ENCODE peak calls at places on chromosomes 2 and 18, in four cellular contexts. I is HCT116, F is heart right ventricle, A is fibroblast of the aortic adventitia. W is an unnamed sample.
A peak's percentile ranks its signal among the peaks of the same experiment; 100 is the strongest.

GRCh38 chr2:28055325-28055970 is 164.9 kb downstream of the BABAM2 start:
- DNase-seq in I (no peak), F (no peak), A (peak; percentile 30), W (no peak)

GRCh38 chr18:32317651-32318050 is 127.8 kb downstream of the MEP1B start:
- DNase-seq in I (no peak), F (no peak), A (peak; percentile 88), W (no peak)

GRCh38 chr2:203662963-203663362 is 43.5 kb upstream of the CD28 start:
- DNase-seq in I (no peak), F (no peak), A (no peak), W (no peak)

GRCh38 chr2:9205963-9206948 is at the start of gene ASAP2:
- DNase-seq in I (no peak), F (peak; percentile 67), A (peak; percentile 58), W (no peak)

GRCh38 chr2:216683846-216684245 is 11.5 kb downstream of the IGFBP5 start:
- DNase-seq in I (no peak), F (no peak), A (peak; percentile 98), W (peak; percentile 94)

GRCh38 chr2:10654069-10654468 is 35.7 kb downstream of the NOL10 start:
- DNase-seq in I (peak; percentile 76), F (no peak), A (no peak), W (no peak)

GRCh38 chr2:12221583-12221982 is 475.2 kb downstream of the LPIN1 start:
- DNase-seq in I (no peak), F (no peak), A (no peak), W (no peak)

GRCh38 chr18:10320848-10321247 is 133.6 kb upstream of the APCDD1 start:
- DNase-seq in I (no peak), F (no peak), A (peak; percentile 3), W (peak; percentile 37)

GRCh38 chr2:160613466-160614153 is 120.0 kb upstream of the RBMS1 start:
- DNase-seq in I (no peak), F (no peak), A (peak; percentile 77), W (peak; percentile 28)

GRCh38 chr2:8202139-8202538 is 479.7 kb upstream of the ID2 start:
- DNase-seq in I (no peak), F (no peak), A (no peak), W (no peak)

GRCh38 chr2:143732076-143732475 is 602.9 kb downstream of the ARHGAP15 start:
- DNase-seq in I (no peak), F (no peak), A (peak; percentile 5), W (no peak)

GRCh38 chr18:49626842-49627360 is 65.0 kb downstream of the LIPG start:
- DNase-seq in I (no peak), F (no peak), A (no peak), W (no peak)

GRCh38 chr18:59623456-59624383 is 73.5 kb downstream of the CCBE1 start:
- DNase-seq in I (no peak), F (no peak), A (peak; percentile 91), W (no peak)

GRCh38 chr2:134381141-134381540 is 127.3 kb downstream of the MGAT5 start:
- DNase-seq in I (no peak), F (no peak), A (no peak), W (no peak)

GRCh38 chr2:138708682-138709241 is 71.4 kb downstream of the NXPH2 start:
- DNase-seq in I (no peak), F (no peak), A (peak; percentile 49), W (no peak)

GRCh38 chr2:53127061-53127650 is 640.4 kb upstream of the CHAC2 start:
- DNase-seq in I (no peak), F (no peak), A (no peak), W (no peak)

GRCh38 chr18:34650121-34650545 is 60.0 kb upstream of the DTNA start:
- DNase-seq in I (no peak), F (no peak), A (peak; percentile 67), W (peak; percentile 31)
- H3K4me3 ChIP-seq in I (no peak overlapping the region), F (no peak overlapping the region), A (no peak overlapping the region), W (no peak overlapping the region)

DNA sequence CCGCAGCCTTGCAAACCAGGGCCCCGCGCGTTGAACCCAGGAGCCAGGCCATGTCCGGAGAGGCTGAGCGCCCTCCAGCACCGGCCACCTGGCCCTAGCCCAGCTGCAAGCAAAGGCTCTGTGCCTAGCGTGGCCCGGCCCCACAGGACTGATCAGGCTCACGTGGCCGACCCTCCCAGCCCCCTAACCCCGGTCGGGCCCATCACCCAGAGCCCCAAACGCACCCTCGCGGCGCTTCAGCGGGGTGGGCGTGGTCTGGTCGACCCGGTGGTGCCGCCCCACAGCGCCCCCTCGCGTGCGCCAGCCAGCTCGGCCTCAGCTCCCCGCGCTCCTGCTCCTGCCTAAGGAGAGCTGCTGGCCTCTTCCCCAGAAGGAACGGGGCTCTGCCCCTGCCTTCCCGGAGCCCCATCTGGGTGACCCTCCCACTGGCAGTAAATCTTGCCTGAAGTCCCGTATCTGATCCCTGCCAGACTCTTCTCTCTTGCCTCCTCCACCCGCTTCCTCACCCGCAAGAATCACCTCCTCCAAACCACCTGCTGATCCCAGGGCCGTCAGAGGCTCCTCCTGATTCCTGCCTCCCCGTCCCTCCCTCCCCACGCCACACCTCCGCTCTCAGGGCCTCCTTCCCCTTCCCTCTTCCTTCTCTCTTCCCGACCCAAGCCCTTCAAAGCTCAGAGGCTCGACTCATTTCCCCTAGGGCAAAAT is 12.3 kb upstream of the TEX51 start:
- DNase-seq in I (peak; percentile 42), F (peak; percentile 26), A (peak; percentile 23), W (no peak)
- TF ChIP-seq CTCF in I (peak; percentile 94), F (peak; percentile 76), A (peak; percentile 40), W (peak; percentile 45)

GRCh38 chr2:229270551-229271410 is at the start of gene PID1:
- DNase-seq in I (no peak), F (no peak), A (peak; percentile 85), W (no peak)
- H3K4me3 ChIP-seq in I (no peak within 1 kb of the TSS), F (peak within 1 kb of the TSS; percentile 67), A (peak within 1 kb of the TSS; percentile 81), W (peak within 1 kb of the TSS; percentile 60)

DNA sequence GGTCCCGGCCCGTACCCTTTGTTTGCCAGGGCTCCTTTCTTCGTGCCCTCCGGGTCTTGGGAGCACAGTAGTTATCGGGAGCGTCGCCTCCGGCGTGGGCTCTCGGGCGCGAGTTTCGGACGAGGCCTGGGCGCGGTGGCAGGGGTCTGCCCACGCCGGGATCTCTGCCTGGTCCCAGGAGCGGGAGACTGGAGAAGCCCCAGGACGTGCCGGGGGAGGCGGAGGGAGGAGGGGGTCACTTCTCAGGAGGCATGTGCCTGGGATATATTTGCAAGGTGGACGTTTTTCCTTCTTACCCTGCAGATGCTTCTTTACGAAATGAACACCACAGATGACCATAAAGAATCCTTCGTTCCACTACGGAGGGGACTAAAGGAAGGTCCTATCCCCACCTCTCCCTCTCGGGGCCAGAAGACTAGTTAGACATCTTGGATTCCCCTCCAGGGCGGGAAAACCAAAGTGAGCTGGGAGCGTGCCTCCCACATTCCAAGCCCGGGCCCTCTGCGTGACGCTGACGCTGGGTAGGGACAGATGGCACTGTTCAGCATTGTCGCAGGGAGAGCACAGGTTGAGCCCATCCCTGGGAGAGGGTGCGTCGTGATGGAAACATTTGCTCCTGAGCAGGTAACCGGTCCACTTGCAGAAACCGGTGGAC is 483 bp upstream of the FHL2 start:
- DNase-seq in I (no peak), F (no peak), A (no peak), W (no peak)
- TF ChIP-seq CTCF in I (no peak), F (peak; percentile 4), A (no peak), W (no peak)

DNA sequence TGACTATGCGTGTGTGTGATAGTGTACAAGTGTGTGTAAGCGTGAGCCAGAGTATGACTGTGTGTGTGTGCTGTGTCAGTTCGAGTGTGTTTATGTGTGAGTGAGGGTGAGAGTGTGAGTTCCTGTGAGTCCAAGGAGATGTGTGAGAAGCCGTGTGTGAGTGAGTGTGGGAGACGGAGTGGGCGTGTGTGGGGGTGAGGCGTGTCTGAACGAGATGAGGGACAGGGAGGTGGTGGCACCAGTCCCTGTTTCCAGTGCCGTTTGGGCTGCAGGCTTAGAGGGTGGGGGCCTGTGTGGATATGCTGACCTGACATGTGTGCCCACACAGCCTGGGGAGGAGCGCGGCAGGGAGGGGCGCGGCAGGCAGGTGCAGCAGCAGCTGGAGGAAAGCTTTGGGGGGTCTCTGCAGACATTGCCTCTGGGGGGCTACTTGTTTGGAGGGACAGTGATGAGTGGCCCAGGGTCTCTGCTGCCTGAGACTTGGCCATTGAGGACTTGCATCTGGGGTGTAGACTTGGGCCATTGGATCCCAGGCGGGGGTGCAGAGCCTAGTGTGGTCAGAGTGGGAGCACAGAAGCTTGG is 41.6 kb downstream of the GLI2 start:
- DNase-seq in I (no peak), F (no peak), A (no peak), W (no peak)
- H3K4me3 ChIP-seq in I (no peak overlapping the region), F (no peak overlapping the region), A (no peak overlapping the region), W (no peak overlapping the region)

GRCh38 chr2:42060028-42060427 is 12.2 kb downstream of the PKDCC start:
- DNase-seq in I (no peak), F (no peak), A (no peak), W (no peak)
- TF ChIP-seq CTCF in I (no peak), F (peak; percentile 36), A (no peak), W (no peak)

DNA sequence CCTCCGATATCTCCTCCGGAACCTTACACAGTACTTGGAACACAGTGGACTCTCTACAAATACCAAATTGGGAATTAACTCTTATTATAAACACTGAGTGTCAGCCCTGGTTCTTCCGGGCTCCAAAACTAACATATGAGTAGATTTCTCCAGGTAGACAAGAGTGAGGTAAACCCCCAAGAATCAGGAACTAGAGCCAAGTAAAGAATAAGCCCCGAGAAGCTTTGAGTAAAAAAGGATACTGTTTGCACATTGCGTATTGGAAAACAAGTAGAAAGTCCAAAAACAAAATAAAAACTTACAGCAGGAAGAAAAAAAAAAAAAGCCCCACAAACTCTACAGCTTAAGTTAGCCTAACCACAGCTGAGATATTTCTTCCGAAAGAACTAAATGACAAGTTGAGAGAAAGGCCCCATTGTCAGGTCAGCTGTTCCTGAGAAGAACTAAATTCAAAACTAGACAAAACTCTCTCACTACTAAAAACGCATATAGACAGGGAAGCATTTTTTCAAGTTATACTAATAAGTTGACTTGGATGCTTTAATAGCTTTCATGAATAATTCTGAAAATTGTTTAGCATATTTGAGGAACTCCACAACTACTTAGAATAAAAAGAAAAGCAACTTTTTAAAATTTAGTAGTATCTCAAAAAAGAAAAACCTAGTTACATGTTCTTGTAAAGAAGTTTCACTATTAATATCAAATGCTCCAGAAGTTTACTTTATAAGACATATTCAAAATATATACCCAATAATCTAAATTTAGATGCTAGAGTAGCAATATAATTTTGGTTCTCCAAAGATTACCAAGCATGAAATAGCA is 4.3 kb upstream of the HAAO start:
- DNase-seq in I (no peak), F (no peak), A (no peak), W (no peak)
- H3K4me3 ChIP-seq in I (no peak overlapping the region), F (no peak overlapping the region), A (no peak overlapping the region), W (no peak overlapping the region)

DNA sequence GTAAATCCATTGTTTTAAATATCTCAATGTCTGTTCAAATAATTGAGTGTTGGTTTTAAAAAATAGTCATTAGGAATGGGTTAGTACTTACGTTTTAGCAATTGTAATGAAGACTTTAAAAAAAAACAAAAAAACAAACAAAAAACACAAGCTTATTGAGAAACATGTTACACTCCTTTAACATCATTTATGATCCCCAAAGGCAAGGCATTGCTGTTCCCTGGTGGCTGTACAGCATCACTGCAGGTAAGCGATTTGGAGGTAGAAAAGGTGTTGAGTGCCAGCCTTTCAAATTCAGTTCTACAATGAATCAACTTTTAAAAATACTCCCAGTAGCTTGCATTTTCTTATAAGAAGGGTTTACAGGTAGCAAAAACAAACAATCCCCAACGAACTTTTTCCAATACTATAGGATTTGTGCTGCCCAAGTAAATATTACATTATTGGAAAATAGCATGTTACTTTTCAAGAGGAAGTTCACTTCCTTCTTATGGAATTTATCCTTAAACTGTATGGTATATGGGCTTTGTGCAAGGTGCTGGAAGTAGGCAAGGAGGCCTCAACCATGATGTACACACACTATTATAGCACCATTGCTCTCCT is 27.5 kb downstream of the CNRIP1 start:
- DNase-seq in I (peak; percentile 24), F (no peak), A (peak; percentile 35), W (no peak)
- TF ChIP-seq CTCF in I (peak; percentile 90), F (peak; percentile 65), A (peak; percentile 74), W (peak; percentile 68)